ENCODE peak calls at places on chromosomes 16 and 17, in eight cellular contexts. D is IMR-90, S is PC-3, K is endothelial cell of umbilical vein, E is OCI-LY7, R is GM23248, T is PC-9, I is K562. N is an unnamed sample.

GRCh38 chr17:51703364-51704341 is 443.3 kb downstream of the UTP18 start:
- DNase-seq in S (peak; percentile 81), K (peak; percentile 26), R (peak; percentile 40), T (no peak), I (no peak), E (no peak), D (no peak), N (no peak)

GRCh38 chr16:72832640-72833039 is 215.3 kb downstream of the ZFHX3 start:
- DNase-seq in I (peak; percentile 74), R (peak; percentile 79), K (peak; percentile 78), T (peak; percentile 83), S (peak; percentile 81), D (peak; percentile 70), E (peak; percentile 55), N (peak; percentile 82)

GRCh38 chr17:77445030-77445907 is 304.5 kb downstream of the SEC14L1 start:
- DNase-seq in R (peak; percentile 80), T (no peak), S (no peak), D (peak; percentile 66), I (no peak), E (peak; percentile 97), K (no peak), N (no peak)

GRCh38 chr17:82882715-82883446 is 43.1 kb upstream of the ZNF750 start:
- DNase-seq in R (no peak), D (no peak), I (peak; percentile 18), T (no peak), E (no peak), S (no peak), K (no peak), N (no peak)

GRCh38 chr17:43403846-43404245 is 5.1 kb downstream of the ARL4D start:
- DNase-seq in E (no peak), T (no peak), K (no peak), S (no peak), D (no peak), R (no peak), I (peak; percentile 73), N (peak; percentile 43)

GRCh38 chr16:920722-921121 is 50.1 kb downstream of the LMF1 start:
- DNase-seq in K (no peak), D (peak; percentile 21), T (no peak), I (no peak), S (no peak), E (no peak), R (peak; percentile 63), N (peak; percentile 1)

GRCh38 chr16:57186630-57187507 is 740 bp downstream of the RSPRY1 start:
- DNase-seq in T (peak; percentile 18), I (peak; percentile 64), S (peak; percentile 16), K (peak; percentile 56), R (peak; percentile 74), D (no peak), E (peak; percentile 28), N (peak; percentile 50)

GRCh38 chr16:67770371-67770991 is 35.9 kb downstream of the RANBP10 start:
- DNase-seq in S (no peak), I (no peak), D (peak; percentile 67), K (peak; percentile 75), T (no peak), E (no peak), R (peak; percentile 42), N (no peak)

GRCh38 chr16:84652565-84652964 is 4.3 kb downstream of the KLHL36 start:
- DNase-seq in T (no peak), E (no peak), D (no peak), R (no peak), K (no peak), S (no peak), I (no peak), N (no peak)

GRCh38 chr17:12591336-12591735 is 74.4 kb upstream of the MYOCD start:
- DNase-seq in E (no peak), I (no peak), D (peak; percentile 76), S (no peak), R (no peak), K (no peak), T (no peak), N (peak; percentile 20)

GRCh38 chr16:11609474-11610120 is 22.9 kb upstream of the LITAF start:
- DNase-seq in K (no peak), T (peak; percentile 91), D (no peak), I (no peak), E (no peak), R (no peak), S (no peak), N (peak; percentile 51)

GRCh38 chr17:44159519-44160210 is 10.8 kb upstream of the ASB16 start:
- DNase-seq in I (peak; percentile 90), E (no peak), S (no peak), R (no peak), K (no peak), T (no peak), D (peak; percentile 25), N (no peak)

GRCh38 chr17:75181110-75181509 is 1.6 kb downstream of the SUMO2 start:
- DNase-seq in I (no peak), E (no peak), S (no peak), R (peak; percentile 20), T (no peak), D (no peak), K (peak; percentile 23), N (no peak)

GRCh38 chr17:75176625-75177024 is 6.1 kb downstream of the SUMO2 start:
- DNase-seq in S (no peak), K (no peak), T (no peak), I (no peak), R (no peak), D (no peak), E (no peak), N (no peak)

GRCh38 chr17:75174996-75175395 is 7.8 kb downstream of the SUMO2 start:
- DNase-seq in D (no peak), I (no peak), E (no peak), S (no peak), T (no peak), K (no peak), R (no peak), N (no peak)

GRCh38 chr17:75181608-75182318 is 996 bp downstream of the SUMO2 start:
- DNase-seq in K (peak; percentile 38), D (no peak), R (peak; percentile 68), I (peak; percentile 45), T (peak; percentile 11), E (peak; percentile 55), S (no peak), N (peak; percentile 50)

GRCh38 chr17:75178453-75178852 is 4.3 kb downstream of the SUMO2 start:
- DNase-seq in R (no peak), E (no peak), D (no peak), I (no peak), S (no peak), K (no peak), T (no peak), N (no peak)
- H4K20me1 ChIP-seq in R (no peaks in the 10 kb centered on the region), E (peaks cover 10% of the 10 kb centered on the region), D (peaks cover 55% of the 10 kb centered on the region), I (no peaks in the 10 kb centered on the region), S (peaks cover 49% of the 10 kb centered on the region), K (peaks cover 5% of the 10 kb centered on the region), T (peaks cover 40% of the 10 kb centered on the region), N (peaks cover 88% of the 10 kb centered on the region)

DNA sequence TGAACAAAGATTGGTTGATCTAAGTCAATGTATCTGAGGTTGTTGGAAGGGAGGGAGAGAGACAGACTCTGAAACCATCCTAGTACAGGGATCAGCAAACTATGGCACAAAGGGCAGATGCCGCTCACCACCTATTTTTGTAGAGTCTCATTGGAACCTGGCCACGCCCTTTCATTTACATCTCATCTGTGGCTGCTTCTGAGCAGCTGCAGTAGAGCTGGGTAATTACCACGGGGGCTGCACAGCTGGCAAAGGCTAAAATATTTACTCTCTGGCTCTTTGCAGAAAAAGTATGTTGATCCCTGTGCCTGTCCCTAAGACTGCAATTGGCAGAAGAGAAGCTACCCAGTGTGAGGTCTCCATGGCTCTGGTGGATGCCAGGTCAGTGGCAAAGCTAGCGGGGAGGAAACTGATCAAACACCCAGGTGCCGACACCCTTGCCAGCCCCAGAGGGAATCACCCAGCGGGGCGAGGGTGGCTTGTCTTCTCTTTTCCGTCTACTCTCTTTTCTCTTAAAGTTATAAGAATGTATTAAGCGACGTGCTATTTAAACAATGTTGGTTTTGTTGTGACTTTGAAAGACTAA is 14.0 kb downstream of the CEP295NL start:
- DNase-seq in S (no peak), D (no peak), T (no peak), R (no peak), I (no peak), E (no peak), K (no peak), N (no peak)
- H3K4me2 ChIP-seq in S (no peak overlapping the region), D (no peak overlapping the region), T (no peak overlapping the region), R (no peak overlapping the region), I (no peak overlapping the region), E (peak overlapping the region; percentile 30), K (no peak overlapping the region), N (no peak overlapping the region)

GRCh38 chr16:21613361-21613760 is 14.0 kb downstream of the METTL9 start:
- DNase-seq in I (no peak), D (no peak), R (no peak), E (no peak), T (no peak), K (no peak), S (no peak), N (no peak)

GRCh38 chr16:21611178-21611545 is 11.8 kb downstream of the METTL9 start:
- DNase-seq in S (peak; percentile 11), T (no peak), D (peak; percentile 65), I (no peak), R (peak; percentile 79), E (no peak), K (no peak), N (no peak)

GRCh38 chr16:21610006-21610544 is 10.7 kb downstream of the METTL9 start:
- DNase-seq in R (no peak), K (no peak), T (no peak), D (no peak), S (no peak), E (no peak), I (no peak), N (no peak)

GRCh38 chr16:21610766-21611165 is 11.4 kb downstream of the METTL9 start:
- DNase-seq in K (no peak), R (no peak), S (no peak), D (no peak), T (no peak), I (no peak), E (no peak), N (no peak)

DNA sequence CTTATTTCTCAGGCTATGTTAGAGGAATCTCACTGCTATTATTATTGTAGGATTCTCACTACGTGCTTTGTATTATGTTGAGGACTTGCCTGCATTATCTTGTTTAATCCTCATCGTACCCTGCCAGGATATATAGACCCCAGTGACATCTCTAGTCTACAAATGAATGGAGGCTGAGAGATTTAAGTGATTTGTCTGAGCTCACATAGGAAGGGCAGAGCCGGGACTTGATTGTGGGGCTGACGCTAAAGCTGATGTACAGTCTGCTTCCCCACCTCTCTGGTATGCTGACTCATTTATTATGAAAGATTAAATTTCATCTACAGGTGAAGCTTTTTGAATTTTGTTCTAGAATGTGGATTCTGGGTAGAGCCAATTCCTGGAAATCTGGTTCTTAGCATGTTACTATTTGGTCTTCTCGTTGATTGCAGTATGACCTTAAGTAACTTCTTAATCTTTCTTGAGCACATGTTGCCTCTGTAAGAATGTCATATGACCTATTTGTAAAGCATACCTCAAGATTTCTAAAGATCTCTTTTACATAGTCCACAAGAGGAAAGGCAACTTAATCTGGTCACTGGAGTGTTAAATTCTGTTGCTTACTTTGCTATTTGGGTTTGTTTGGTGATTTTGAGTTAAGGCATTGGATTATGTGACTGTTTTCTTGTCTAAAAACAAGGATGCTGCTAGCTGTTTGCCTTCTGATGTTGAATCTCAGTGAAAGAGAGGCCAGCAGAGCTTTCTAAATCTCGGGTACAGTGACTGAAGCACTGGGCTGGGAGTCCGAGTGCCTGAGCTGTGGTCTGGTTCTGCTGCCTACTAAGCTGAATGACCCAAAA is 12.4 kb downstream of the METTL9 start:
- DNase-seq in E (no peak), R (no peak), K (no peak), I (peak; percentile 75), T (peak; percentile 25), D (no peak), S (peak; percentile 23), N (peak; percentile 59)
- H4K20me1 ChIP-seq in E (peaks cover 31% of the 10 kb centered on the region), R (no peaks in the 10 kb centered on the region), K (peaks cover 10% of the 10 kb centered on the region), I (peaks cover 19% of the 10 kb centered on the region), T (no peaks in the 10 kb centered on the region), D (peaks cover 51% of the 10 kb centered on the region), S (peaks cover 6% of the 10 kb centered on the region), N (peaks cover 75% of the 10 kb centered on the region)

GRCh38 chr16:69179255-69180010 is 7.5 kb upstream of the SNTB2 start:
- DNase-seq in R (peak; percentile 89), I (no peak), E (no peak), T (peak; percentile 58), D (peak; percentile 84), S (peak; percentile 88), K (peak; percentile 89), N (no peak)
- H3K4me2 ChIP-seq in R (peak overlapping the region; percentile 41), I (no peak overlapping the region), E (no peak overlapping the region), T (peak overlapping the region; percentile 23), D (peak overlapping the region; percentile 38), S (peak overlapping the region; percentile 40), K (no peak overlapping the region), N (no peak overlapping the region)